ENCODE peak calls at places on chromosomes 5 and 9, in ten cellular contexts. Q is CD8-positive, alpha-beta T cell; M is A549; S is SJSA1; F is small intestine; C is SJCRH30; V is A673; R is neural progenitor cell; X is lower lobe of right lung; W is OCI-LY7. T is an unnamed sample. For H3K4me1, the result is how much of the 10 kb centered on the place peaks cover.

GRCh38 chr5:164555809-164556208 is 1050.4 kb downstream of the MAT2B start:
- DNase-seq in Q (no peak), M (no peak), S (no peak), F (no peak), C (no peak), V (no peak), R (no peak), X (no peak), W (no peak), T (no peak)

GRCh38 chr9:134099123-134099761 is 31.4 kb upstream of the BRD3 start:
- DNase-seq in Q (peak), M (peak), S (peak), F (peak), C (peak), V (peak), R (peak), X (no peak), W (peak), T (peak)

GRCh38 chr9:114507726-114508125 is 2.5 kb upstream of the WHRN start:
- DNase-seq in Q (no peak), M (peak), S (no peak), F (peak), C (no peak), V (peak), R (peak), X (no peak), W (peak), T (no peak)

GRCh38 chr5:165573445-165573844 is 2068.0 kb downstream of the MAT2B start:
- DNase-seq in Q (no peak), M (no peak), S (no peak), F (no peak), C (no peak), V (no peak), R (no peak), X (no peak), W (no peak), T (no peak)

GRCh38 chr9:89999534-90000370 is 394.9 kb downstream of the GADD45G start:
- DNase-seq in Q (peak), M (peak), S (peak), F (peak), C (peak), V (no peak), R (no peak), X (peak), W (peak), T (peak)

GRCh38 chr9:100879884-100880283 is 148.6 kb upstream of the PLPPR1 start:
- DNase-seq in Q (no peak), M (no peak), S (no peak), F (no peak), C (no peak), V (no peak), R (no peak), X (no peak), W (no peak), T (no peak)

GRCh38 chr9:17462869-17463464 is 115.9 kb upstream of the SH3GL2 start:
- DNase-seq in Q (no peak), M (peak), S (peak), F (peak), C (peak), V (peak), R (peak), X (no peak), W (peak), T (no peak)

GRCh38 chr9:120411862-120412424 is 168.0 kb downstream of the CDK5RAP2 start:
- DNase-seq in Q (no peak), M (no peak), S (no peak), F (no peak), C (no peak), V (no peak), R (no peak), X (no peak), W (no peak), T (no peak)

GRCh38 chr5:153340139-153340538 is 150.3 kb upstream of the GRIA1 start:
- DNase-seq in Q (no peak), M (no peak), S (no peak), F (no peak), C (no peak), V (no peak), R (no peak), X (no peak), W (no peak), T (no peak)

GRCh38 chr9:16752615-16753014 is 117.9 kb downstream of the BNC2 start:
- DNase-seq in Q (no peak), M (no peak), S (no peak), F (no peak), C (no peak), V (no peak), R (no peak), X (no peak), W (no peak), T (no peak)

GRCh38 chr5:170200876-170201275 is 31.9 kb upstream of the C5orf58 start:
- DNase-seq in Q (no peak), M (no peak), S (no peak), F (no peak), C (no peak), V (no peak), R (no peak), X (no peak), W (no peak), T (no peak)

GRCh38 chr5:125026900-125027731 is 280.7 kb upstream of the ZNF608 start:
- DNase-seq in Q (no peak), M (no peak), S (no peak), F (peak), C (no peak), V (no peak), R (no peak), X (no peak), W (no peak), T (no peak)

GRCh38 chr5:126003309-126003708 is 419.9 kb upstream of the GRAMD2B start:
- DNase-seq in Q (no peak), M (no peak), S (no peak), F (no peak), C (no peak), V (peak), R (peak), X (no peak), W (no peak), T (peak)

GRCh38 chr5:1041225-1042186 is 32.9 kb downstream of the NKD2 start:
- DNase-seq in Q (no peak), M (no peak), S (no peak), F (no peak), C (no peak), V (no peak), R (no peak), X (no peak), W (no peak), T (no peak)

GRCh38 chr9:120890415-120891254 is 13.6 kb upstream of the PHF19 start:
- DNase-seq in Q (peak), M (no peak), S (no peak), F (peak), C (no peak), V (no peak), R (no peak), X (no peak), W (no peak), T (no peak)

GRCh38 chr5:43121565-43122484 is 1.1 kb downstream of the ZNF131 start:
- DNase-seq in Q (no peak), M (peak), S (peak), F (peak), C (peak), V (peak), R (no peak), X (no peak), W (peak), T (peak)

GRCh38 chr9:96009223-96009602 is 133.7 kb downstream of the ERCC6L2 start:
- DNase-seq in Q (no peak), M (no peak), S (no peak), F (no peak), C (no peak), V (no peak), R (no peak), X (no peak), W (no peak), T (no peak)
- H3K4me1 ChIP-seq in Q (half or more), M (under half), S (under half), F (under half), C (under half), V (under half), R (under half), X (under half), W (under half), T (under half)

GRCh38 chr9:95511232-95511951 is 5.4 kb downstream of the PTCH1 start:
- DNase-seq in Q (peak), M (peak), S (peak), F (peak), C (peak), V (peak), R (peak), X (peak), W (peak), T (peak)

GRCh38 chr9:95508968-95509850 is 7.6 kb downstream of the PTCH1 start:
- DNase-seq in Q (peak), M (peak), S (peak), F (peak), C (peak), V (peak), R (peak), X (peak), W (peak), T (peak)

GRCh38 chr9:95510610-95511231 is 6.0 kb downstream of the PTCH1 start:
- DNase-seq in Q (peak), M (peak), S (peak), F (peak), C (peak), V (peak), R (peak), X (peak), W (peak), T (peak)

GRCh38 chr9:95508242-95508967 is 8.4 kb downstream of the PTCH1 start:
- DNase-seq in Q (no peak), M (peak), S (no peak), F (no peak), C (peak), V (peak), R (peak), X (no peak), W (peak), T (no peak)

GRCh38 chr9:95509851-95510529 is 6.8 kb downstream of the PTCH1 start:
- DNase-seq in Q (no peak), M (no peak), S (no peak), F (peak), C (peak), V (peak), R (peak), X (no peak), W (peak), T (peak)
- H3K4me1 ChIP-seq in Q (under half), M (under half), S (under half), F (under half), C (under half), V (under half), R (under half), X (under half), W (under half), T (under half)

GRCh38 chr9:687994-688393 is 153.5 kb upstream of the DMRT1 start:
- DNase-seq in Q (no peak), M (no peak), S (no peak), F (no peak), C (no peak), V (no peak), R (no peak), X (no peak), W (peak), T (no peak)

GRCh38 chr9:693460-694390 is 147.8 kb upstream of the DMRT1 start:
- DNase-seq in Q (no peak), M (no peak), S (peak), F (peak), C (peak), V (peak), R (no peak), X (no peak), W (no peak), T (peak)

GRCh38 chr9:691825-692363 is 149.6 kb upstream of the DMRT1 start:
- DNase-seq in Q (no peak), M (no peak), S (no peak), F (no peak), C (no peak), V (no peak), R (no peak), X (no peak), W (no peak), T (no peak)

GRCh38 chr9:692636-693459 is 148.6 kb upstream of the DMRT1 start:
- DNase-seq in Q (no peak), M (no peak), S (peak), F (peak), C (peak), V (peak), R (no peak), X (no peak), W (peak), T (no peak)

DNA sequence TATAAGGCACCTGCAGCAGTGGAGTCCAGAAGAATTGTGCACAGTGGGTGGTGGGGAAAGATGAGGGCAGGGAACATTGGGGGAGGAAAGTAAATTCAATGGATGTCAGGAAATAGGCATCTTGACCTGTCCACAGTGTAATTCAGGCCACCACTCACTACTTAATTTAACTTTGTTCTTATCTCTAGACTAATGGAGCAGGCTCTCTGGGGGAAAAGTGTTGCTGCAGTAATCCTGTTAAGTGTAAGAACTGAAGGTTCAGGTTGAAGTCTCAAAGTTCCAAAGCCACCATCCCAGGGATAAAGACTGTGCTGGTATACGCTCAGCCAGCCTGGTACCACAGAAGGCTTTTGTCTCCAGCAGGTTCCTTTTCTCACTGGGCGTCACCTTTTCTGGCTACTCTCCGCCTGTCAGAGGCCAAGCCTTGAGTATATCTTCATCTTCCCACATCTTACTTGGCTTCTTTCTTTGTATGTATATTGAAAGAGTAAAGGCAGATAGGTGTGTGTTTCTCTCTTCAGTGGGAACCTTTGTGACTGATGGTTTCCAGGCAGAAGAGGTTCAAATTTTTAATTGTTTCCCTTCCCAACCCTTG is 150.9 kb upstream of the DMRT1 start:
- DNase-seq in Q (no peak), M (no peak), S (no peak), F (no peak), C (no peak), V (no peak), R (no peak), X (no peak), W (no peak), T (no peak)
- H3K4me1 ChIP-seq in Q (under half), M (under half), S (under half), F (under half), C (under half), V (under half), R (under half), X (under half), W (under half), T (under half)

GRCh38 chr5:115535479-115536035 is 9.0 kb downstream of the FEM1C start:
- DNase-seq in Q (no peak), M (no peak), S (no peak), F (no peak), C (no peak), V (no peak), R (no peak), X (no peak), W (no peak), T (no peak)

GRCh38 chr5:115530426-115530825 is 14.1 kb downstream of the FEM1C start:
- DNase-seq in Q (no peak), M (no peak), S (no peak), F (no peak), C (no peak), V (no peak), R (no peak), X (no peak), W (no peak), T (no peak)

GRCh38 chr5:115531787-115532367 is 12.7 kb downstream of the FEM1C start:
- DNase-seq in Q (no peak), M (no peak), S (no peak), F (no peak), C (no peak), V (no peak), R (no peak), X (no peak), W (no peak), T (no peak)

GRCh38 chr5:115532517-115532916 is 12.1 kb downstream of the FEM1C start:
- DNase-seq in Q (no peak), M (no peak), S (no peak), F (peak), C (no peak), V (peak), R (no peak), X (no peak), W (no peak), T (no peak)

GRCh38 chr5:115531380-115531779 is 13.2 kb downstream of the FEM1C start:
- DNase-seq in Q (no peak), M (no peak), S (no peak), F (no peak), C (no peak), V (no peak), R (no peak), X (no peak), W (no peak), T (no peak)
- H3K4me1 ChIP-seq in Q (under half), M (under half), S (under half), F (under half), C (under half), V (under half), R (under half), X (half or more), W (under half), T (under half)

DNA sequence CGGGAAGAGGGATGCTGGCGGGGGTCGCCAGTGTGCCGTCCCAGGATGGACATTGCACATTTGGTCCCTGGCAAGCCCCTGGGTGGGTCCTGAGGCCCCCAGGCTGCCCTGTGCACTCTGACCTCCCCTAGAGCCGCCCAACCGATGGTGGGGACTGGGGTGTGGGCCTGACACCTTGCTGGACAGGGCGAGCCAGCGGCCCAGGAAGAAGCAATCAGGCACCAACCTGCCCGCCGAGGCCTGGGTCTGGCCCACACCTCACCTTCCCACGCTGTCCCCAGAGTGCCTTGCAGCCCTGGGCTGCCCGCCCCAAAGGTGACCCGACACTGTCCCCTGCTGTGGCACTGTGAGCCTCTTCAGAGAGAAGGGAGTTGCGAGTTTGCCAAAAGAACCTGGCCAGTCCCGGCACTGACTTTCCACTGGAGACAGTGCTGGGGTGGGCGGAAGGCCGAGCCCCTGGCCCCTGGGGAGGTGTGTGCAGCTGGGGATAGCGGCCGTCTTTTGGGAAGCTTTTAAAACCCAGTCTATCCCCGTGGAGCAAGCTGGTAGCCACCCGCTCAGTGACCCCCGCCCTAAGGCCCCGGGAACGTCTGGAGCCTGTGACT is 12.0 kb upstream of the NRARP start:
- DNase-seq in Q (no peak), M (peak), S (no peak), F (no peak), C (no peak), V (no peak), R (peak), X (no peak), W (no peak), T (no peak)
- H3K4me1 ChIP-seq in Q (under half), M (under half), S (under half), F (under half), C (under half), V (under half), R (under half), X (under half), W (under half), T (under half)

GRCh38 chr9:129319938-129320481 is 141.9 kb upstream of the IER5L start:
- DNase-seq in Q (no peak), M (no peak), S (no peak), F (no peak), C (no peak), V (no peak), R (peak), X (no peak), W (no peak), T (no peak)
- H3K4me1 ChIP-seq in Q (under half), M (half or more), S (under half), F (under half), C (under half), V (under half), R (under half), X (half or more), W (under half), T (under half)

GRCh38 chr5:57207681-57208080 is 33.8 kb downstream of the GPBP1 start:
- DNase-seq in Q (no peak), M (no peak), S (no peak), F (no peak), C (no peak), V (no peak), R (no peak), X (no peak), W (no peak), T (no peak)
- H3K4me1 ChIP-seq in Q (under half), M (under half), S (under half), F (under half), C (under half), V (under half), R (under half), X (under half), W (under half), T (under half)

DNA sequence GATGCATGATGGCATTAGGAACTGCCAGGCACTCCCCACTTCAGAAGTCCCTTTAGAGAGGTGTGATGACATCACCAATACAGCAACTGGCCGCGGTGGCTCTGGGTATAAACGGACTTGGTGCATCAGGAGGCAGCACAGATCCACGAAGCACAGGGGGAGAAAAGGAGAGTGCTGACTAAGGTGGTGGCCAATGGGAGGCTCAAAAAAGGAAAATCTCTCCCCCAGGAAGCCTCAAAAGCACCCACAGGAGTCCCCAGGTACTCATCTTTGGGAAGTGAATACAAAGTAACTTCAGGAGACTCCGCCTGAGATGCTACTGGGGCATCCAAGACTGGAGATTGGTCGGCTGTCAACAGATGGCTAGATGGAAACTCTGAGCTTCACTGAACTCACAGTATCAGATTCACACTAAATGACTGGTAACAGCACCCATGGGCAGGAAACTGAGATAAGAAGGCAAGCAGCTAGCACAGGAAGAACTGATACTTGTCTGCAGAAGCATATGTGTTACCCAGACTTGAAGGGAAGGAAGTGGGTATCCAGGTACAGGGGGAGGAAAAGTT is 7.6 kb downstream of the TTC39B start:
- DNase-seq in Q (peak), M (no peak), S (no peak), F (peak), C (no peak), V (no peak), R (no peak), X (no peak), W (peak), T (no peak)
- H3K4me1 ChIP-seq in Q (half or more), M (under half), S (under half), F (under half), C (under half), V (under half), R (under half), X (under half), W (under half), T (under half)

DNA sequence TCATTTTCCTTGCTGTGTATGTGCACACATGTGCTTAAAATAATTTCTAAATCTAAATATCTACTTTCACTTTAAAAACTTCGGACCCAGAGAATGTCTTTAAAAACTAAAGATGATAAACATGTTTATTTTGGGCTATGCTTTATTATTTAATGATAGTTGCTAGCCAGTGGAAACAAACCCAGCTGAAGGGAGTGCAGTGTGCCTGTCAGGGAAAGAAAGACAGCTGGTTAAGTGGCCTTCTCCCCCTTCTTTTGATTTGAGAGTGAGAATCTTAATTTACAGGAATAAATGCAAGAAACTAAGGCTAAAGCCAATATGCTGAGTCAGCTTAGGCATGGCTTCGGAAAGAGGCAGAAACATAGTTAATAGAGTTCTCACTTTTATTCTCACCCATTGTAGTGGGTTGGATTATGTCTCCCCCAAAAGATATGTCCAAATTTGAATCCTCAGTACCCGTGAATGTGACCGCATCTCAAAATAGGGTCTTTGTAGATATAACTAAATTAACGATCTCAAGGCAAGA is 111.5 kb downstream of the DCP2 start:
- DNase-seq in Q (no peak), M (no peak), S (no peak), F (no peak), C (no peak), V (no peak), R (no peak), X (no peak), W (no peak), T (no peak)
- H3K4me1 ChIP-seq in Q (under half), M (under half), S (under half), F (under half), C (under half), V (under half), R (under half), X (under half), W (under half), T (under half)

DNA sequence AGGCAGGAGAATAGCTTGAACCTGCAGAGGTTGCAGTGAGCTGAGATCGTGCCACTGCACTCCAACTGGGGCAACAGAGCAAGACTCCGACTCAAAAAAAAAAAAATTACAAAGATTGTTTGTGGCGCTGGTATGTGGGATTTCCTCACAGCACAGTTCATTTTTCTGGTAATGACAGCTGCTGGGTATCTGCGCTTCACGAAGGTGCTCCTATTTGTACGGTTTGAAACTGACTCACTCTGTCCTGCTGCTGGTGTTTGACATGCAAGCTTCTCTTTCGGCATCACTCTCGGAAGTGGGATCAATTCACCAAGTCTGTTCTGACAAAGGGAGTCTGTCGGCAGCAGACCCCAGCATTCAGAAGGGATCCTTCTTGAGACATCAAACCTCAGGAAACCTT is 26.3 kb downstream of the MAML1 start:
- DNase-seq in Q (no peak), M (no peak), S (no peak), F (no peak), C (no peak), V (no peak), R (no peak), X (peak), W (no peak), T (no peak)
- H3K4me1 ChIP-seq in Q (under half), M (under half), S (under half), F (under half), C (under half), V (under half), R (under half), X (half or more), W (under half), T (half or more)